ENCODE peak calls at places on chromosome X, in six cellular contexts. P is A549; N is ascending aorta; S is CD4-positive, alpha-beta T cell; Q is astrocyte; C is ovary. O is an unnamed sample.
A peak's percentile ranks its signal among the peaks of the same experiment; 100 is the strongest.

GRCh38 chrX:110317079-110317819 is 636 bp downstream of the AMMECR1 start:
- DNase-seq in P (peak; percentile 28), N (no peak), S (peak; percentile 11), Q (no peak), C (peak; percentile 29), O (no peak)

GRCh38 chrX:123064053-123064452 is 120.0 kb upstream of the GRIA3 start:
- DNase-seq in P (no peak), N (no peak), S (no peak), Q (no peak), C (no peak), O (no peak)

GRCh38 chrX:105999294-105999693 is 39.2 kb downstream of the SERPINA7 start:
- DNase-seq in P (no peak), N (no peak), S (no peak), Q (no peak), C (no peak), O (no peak)

GRCh38 chrX:14964500-14964899 is 91.3 kb downstream of the MOSPD2 start:
- DNase-seq in P (no peak), N (no peak), S (no peak), Q (peak; percentile 14), C (no peak), O (no peak)

GRCh38 chrX:134604701-134605271 is 53.5 kb downstream of the PLAC1 start:
- DNase-seq in P (peak; percentile 14), N (no peak), S (no peak), Q (no peak), C (no peak), O (no peak)

GRCh38 chrX:139287155-139287924 is 243.2 kb upstream of the F9 start:
- DNase-seq in P (no peak), N (no peak), S (no peak), Q (no peak), C (no peak), O (no peak)

GRCh38 chrX:40061871-40062524 is 35.8 kb downstream of the BCOR start:
- DNase-seq in P (no peak), N (no peak), S (no peak), Q (no peak), C (no peak), O (no peak)

GRCh38 chrX:134570899-134571298 is 87.4 kb downstream of the PLAC1 start:
- DNase-seq in P (no peak), N (no peak), S (no peak), Q (no peak), C (no peak), O (peak; percentile 22)

GRCh38 chrX:35841872-35842271 is 43.7 kb downstream of the MAGEB16 start:
- DNase-seq in P (no peak), N (no peak), S (no peak), Q (no peak), C (no peak), O (no peak)

GRCh38 chrX:31147175-31147574 is 75.3 kb upstream of the FTHL17 start:
- DNase-seq in P (no peak), N (no peak), S (no peak), Q (no peak), C (no peak), O (no peak)

GRCh38 chrX:133859336-133859735 is 126.1 kb downstream of the GPC3 start:
- DNase-seq in P (no peak), N (no peak), S (no peak), Q (no peak), C (no peak), O (no peak)

GRCh38 chrX:24260827-24261550 is 52.9 kb downstream of the SUPT20HL2 start:
- DNase-seq in P (no peak), N (peak; percentile 22), S (no peak), Q (peak; percentile 31), C (no peak), O (no peak)

GRCh38 chrX:30141966-30142365 is 73.4 kb upstream of the MAGEB2 start:
- DNase-seq in P (peak; percentile 3), N (no peak), S (no peak), Q (peak; percentile 9), C (no peak), O (no peak)

GRCh38 chrX:123817288-123817894 is 42.5 kb upstream of the XIAP start:
- DNase-seq in P (no peak), N (no peak), S (no peak), Q (no peak), C (no peak), O (no peak)

GRCh38 chrX:78455901-78456300 is 128.5 kb upstream of the CYSLTR1 start:
- DNase-seq in P (no peak), N (no peak), S (no peak), Q (peak; percentile 3), C (no peak), O (no peak)

GRCh38 chrX:118508221-118508620 is 12.6 kb downstream of the DOCK11 start:
- DNase-seq in P (no peak), N (no peak), S (no peak), Q (no peak), C (no peak), O (no peak)

GRCh38 chrX:99820197-99820596 is 589.9 kb downstream of the PCDH19 start:
- DNase-seq in P (no peak), N (no peak), S (no peak), Q (no peak), C (no peak), O (no peak)

GRCh38 chrX:49166914-49167739 is 4.6 kb downstream of the MAGIX start:
- DNase-seq in P (no peak), N (peak; percentile 76), S (no peak), Q (peak; percentile 77), C (peak; percentile 70), O (peak; percentile 54)

GRCh38 chrX:49163555-49164419 is 1.2 kb downstream of the MAGIX start:
- DNase-seq in P (peak; percentile 72), N (peak; percentile 65), S (peak; percentile 68), Q (peak; percentile 42), C (peak; percentile 92), O (peak; percentile 73)

GRCh38 chrX:49165901-49166881 is 3.6 kb downstream of the MAGIX start:
- DNase-seq in P (no peak), N (no peak), S (peak; percentile 51), Q (peak; percentile 68), C (peak; percentile 81), O (peak; percentile 67)

GRCh38 chrX:49162620-49163019 is at the start of gene MAGIX:
- DNase-seq in P (no peak), N (no peak), S (no peak), Q (no peak), C (no peak), O (no peak)

DNA sequence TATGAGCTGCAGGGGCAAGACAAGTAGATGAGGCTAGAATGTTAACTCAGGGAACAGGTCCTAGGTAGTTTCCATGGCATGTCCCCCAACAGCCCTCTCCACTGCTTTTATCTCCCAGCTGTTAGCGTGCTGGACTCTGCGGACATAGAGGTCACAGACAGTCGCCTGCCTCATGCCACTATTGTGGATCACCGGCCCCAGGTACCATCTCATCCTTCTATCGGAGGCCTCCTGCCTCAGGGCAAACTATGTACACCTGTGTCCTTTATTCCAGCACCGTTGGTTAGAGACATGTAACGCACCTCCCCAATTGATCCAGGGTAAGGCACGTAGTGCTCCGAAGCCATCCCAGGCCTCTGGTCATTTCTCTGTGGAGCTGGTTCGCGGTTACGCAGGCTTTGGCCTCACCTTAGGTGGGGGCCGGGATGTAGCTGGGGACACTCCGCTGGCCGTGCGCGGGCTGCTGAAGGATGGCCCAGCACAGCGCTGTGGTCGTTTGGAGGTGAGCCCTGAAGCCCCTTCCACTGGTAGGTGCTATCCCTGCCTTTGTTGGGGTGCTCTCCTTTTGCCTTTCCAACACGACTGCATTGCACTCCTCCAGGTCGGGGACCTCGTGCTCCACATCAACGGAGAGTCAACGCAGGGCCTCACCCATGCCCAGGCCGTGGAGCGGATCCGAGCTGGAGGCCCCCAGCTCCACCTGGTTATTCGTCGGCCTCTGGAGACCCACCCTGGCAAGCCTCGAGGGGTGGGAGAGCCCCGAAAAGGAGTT is 2.2 kb downstream of the MAGIX start:
- DNase-seq in P (no peak), N (no peak), S (no peak), Q (no peak), C (no peak), O (no peak)
- H3K27ac ChIP-seq in P (peak overlapping the region; percentile 90), N (peak overlapping the region; percentile 88), S (no peak overlapping the region), Q (no peak overlapping the region), C (peak overlapping the region; percentile 88), O (peak overlapping the region; percentile 76)

GRCh38 chrX:69149466-69150293 is 15.6 kb downstream of the PJA1 start:
- DNase-seq in P (no peak), N (no peak), S (no peak), Q (no peak), C (no peak), O (no peak)

GRCh38 chrX:69151898-69152297 is 13.4 kb downstream of the PJA1 start:
- DNase-seq in P (no peak), N (no peak), S (no peak), Q (no peak), C (no peak), O (no peak)

GRCh38 chrX:69153060-69153730 is 12.1 kb downstream of the PJA1 start:
- DNase-seq in P (no peak), N (no peak), S (no peak), Q (no peak), C (peak; percentile 37), O (no peak)

GRCh38 chrX:69152398-69152797 is 12.9 kb downstream of the PJA1 start:
- DNase-seq in P (no peak), N (no peak), S (no peak), Q (no peak), C (peak; percentile 46), O (no peak)

GRCh38 chrX:69150294-69150960 is 14.8 kb downstream of the PJA1 start:
- DNase-seq in P (no peak), N (no peak), S (no peak), Q (no peak), C (no peak), O (no peak)
- H3K27ac ChIP-seq in P (no peak overlapping the region), N (no peak overlapping the region), S (no peak overlapping the region), Q (no peak overlapping the region), C (no peak overlapping the region), O (no peak overlapping the region)

GRCh38 chrX:41447897-41448296 is 754 bp downstream of the NYX start:
- DNase-seq in P (no peak), N (no peak), S (no peak), Q (no peak), C (no peak), O (no peak)
- H3K27ac ChIP-seq in P (no peak overlapping the region), N (no peak overlapping the region), S (no peak overlapping the region), Q (no peak overlapping the region), C (no peak overlapping the region), O (no peak overlapping the region)

GRCh38 chrX:63917296-63917695 is 132.3 kb upstream of the ARHGEF9 start:
- DNase-seq in P (no peak), N (no peak), S (no peak), Q (no peak), C (no peak), O (no peak)

GRCh38 chrX:63918611-63919010 is 133.6 kb upstream of the ARHGEF9 start:
- DNase-seq in P (no peak), N (no peak), S (no peak), Q (no peak), C (no peak), O (no peak)

GRCh38 chrX:63922221-63922620 is 137.2 kb upstream of the ARHGEF9 start:
- DNase-seq in P (no peak), N (no peak), S (no peak), Q (no peak), C (no peak), O (no peak)

GRCh38 chrX:63919081-63919480 is 134.1 kb upstream of the ARHGEF9 start:
- DNase-seq in P (no peak), N (no peak), S (no peak), Q (no peak), C (no peak), O (no peak)

DNA sequence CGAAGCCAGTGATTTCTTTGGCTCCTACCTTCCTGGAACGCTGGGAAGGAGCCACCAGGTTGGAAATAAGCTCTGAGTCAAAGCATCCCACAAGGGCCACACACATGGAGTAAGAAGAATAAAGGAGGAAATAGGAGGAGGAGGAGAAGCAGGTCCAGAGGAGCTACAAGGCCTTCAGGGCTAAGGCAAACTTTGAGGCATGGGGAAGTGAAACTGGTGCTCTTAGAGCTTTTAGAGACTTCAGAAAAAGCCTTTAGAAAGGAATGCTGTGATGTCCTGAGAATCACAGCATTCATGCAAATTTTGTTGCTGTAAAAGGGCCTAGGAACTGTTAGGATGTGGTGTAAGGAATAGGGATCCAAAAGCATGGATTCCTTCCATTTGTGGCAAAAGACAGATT is 135.9 kb upstream of the ARHGEF9 start:
- DNase-seq in P (no peak), N (no peak), S (no peak), Q (no peak), C (no peak), O (no peak)
- H3K27ac ChIP-seq in P (peak overlapping the region; percentile 35), N (peak overlapping the region; percentile 82), S (no peak overlapping the region), Q (no peak overlapping the region), C (no peak overlapping the region), O (no peak overlapping the region)

O was measured in CD4-positive, CD25-positive, alpha-beta regulatory T cell.